ENCODE peak calls at places on chromosomes 4 and X, in five cellular contexts. P, I, C, R and F are unnamed samples. For H3K36me3, the result is how much of the 10 kb centered on the place peaks cover.

GRCh38 chr4:186999676-187000075 is 276.0 kb upstream of the FAT1 start:
- DNase-seq in P (no peak), R (no peak), I (no peak), C (no peak), F (no peak)

GRCh38 chr4:118765399-118765798 is 70.5 kb downstream of the SEC24D start:
- DNase-seq in R (no peak), C (no peak), P (no peak), I (no peak), F (no peak)

GRCh38 chrX:19174401-19175025 is 52.2 kb upstream of the ADGRG2 start:
- DNase-seq in P (no peak), R (no peak), C (no peak), I (no peak), F (no peak)

GRCh38 chr4:88621763-88622327 is 29.6 kb downstream of the HERC3 start:
- DNase-seq in P (no peak), R (no peak), C (no peak), I (no peak), F (no peak)

GRCh38 chr4:22500831-22501714 is 14.8 kb downstream of the ADGRA3 start:
- DNase-seq in I (no peak), R (no peak), C (no peak), P (peak), F (peak)

GRCh38 chr4:29052266-29052665 is 1667.9 kb upstream of the PCDH7 start:
- DNase-seq in I (no peak), P (no peak), R (no peak), C (no peak), F (no peak)

GRCh38 chrX:101785142-101785541 is 125.5 kb upstream of the ARMCX2 start:
- DNase-seq in I (no peak), P (no peak), C (no peak), R (no peak), F (no peak)

GRCh38 chrX:118839334-118839958 is 15.8 kb downstream of the ZCCHC12 start:
- DNase-seq in P (peak), C (peak), I (peak), R (peak), F (peak)

GRCh38 chr4:170272959-170273358 is 183.2 kb upstream of the AADAT start:
- DNase-seq in P (no peak), I (no peak), R (no peak), C (no peak), F (no peak)

GRCh38 chrX:149504226-149504914 is 736 bp downstream of the IDS start:
- DNase-seq in R (peak), I (no peak), C (no peak), P (peak), F (no peak)

GRCh38 chrX:10666102-10666501 is 45.7 kb upstream of the MID1 start:
- DNase-seq in I (no peak), P (no peak), R (no peak), C (no peak), F (no peak)

GRCh38 chr4:174853629-174854028 is 24.6 kb upstream of the GLRA3 start:
- DNase-seq in P (no peak), I (no peak), R (peak), C (no peak), F (no peak)

GRCh38 chr4:75653845-75654503 is 19.2 kb downstream of the G3BP2 start:
- DNase-seq in R (peak), I (no peak), P (no peak), C (no peak), F (no peak)

GRCh38 chr4:7060346-7061150 is 7.3 kb downstream of the GRPEL1 start:
- DNase-seq in I (no peak), C (no peak), R (no peak), P (no peak), F (no peak)
- H3K36me3 ChIP-seq in I (half or more), C (under half), R (half or more), P (half or more), F (under half)

GRCh38 chr4:2604614-2605013 is 68.2 kb downstream of the FAM193A start:
- DNase-seq in I (no peak), C (no peak), P (no peak), R (no peak), F (no peak)

GRCh38 chr4:2600878-2601277 is 64.4 kb downstream of the FAM193A start:
- DNase-seq in R (no peak), C (no peak), P (no peak), I (no peak), F (no peak)

GRCh38 chr4:2596153-2596552 is 59.7 kb downstream of the FAM193A start:
- DNase-seq in R (no peak), C (no peak), P (no peak), I (no peak), F (peak)

GRCh38 chr4:2595436-2595835 is 59.0 kb downstream of the FAM193A start:
- DNase-seq in C (no peak), R (peak), I (no peak), P (no peak), F (no peak)

DNA sequence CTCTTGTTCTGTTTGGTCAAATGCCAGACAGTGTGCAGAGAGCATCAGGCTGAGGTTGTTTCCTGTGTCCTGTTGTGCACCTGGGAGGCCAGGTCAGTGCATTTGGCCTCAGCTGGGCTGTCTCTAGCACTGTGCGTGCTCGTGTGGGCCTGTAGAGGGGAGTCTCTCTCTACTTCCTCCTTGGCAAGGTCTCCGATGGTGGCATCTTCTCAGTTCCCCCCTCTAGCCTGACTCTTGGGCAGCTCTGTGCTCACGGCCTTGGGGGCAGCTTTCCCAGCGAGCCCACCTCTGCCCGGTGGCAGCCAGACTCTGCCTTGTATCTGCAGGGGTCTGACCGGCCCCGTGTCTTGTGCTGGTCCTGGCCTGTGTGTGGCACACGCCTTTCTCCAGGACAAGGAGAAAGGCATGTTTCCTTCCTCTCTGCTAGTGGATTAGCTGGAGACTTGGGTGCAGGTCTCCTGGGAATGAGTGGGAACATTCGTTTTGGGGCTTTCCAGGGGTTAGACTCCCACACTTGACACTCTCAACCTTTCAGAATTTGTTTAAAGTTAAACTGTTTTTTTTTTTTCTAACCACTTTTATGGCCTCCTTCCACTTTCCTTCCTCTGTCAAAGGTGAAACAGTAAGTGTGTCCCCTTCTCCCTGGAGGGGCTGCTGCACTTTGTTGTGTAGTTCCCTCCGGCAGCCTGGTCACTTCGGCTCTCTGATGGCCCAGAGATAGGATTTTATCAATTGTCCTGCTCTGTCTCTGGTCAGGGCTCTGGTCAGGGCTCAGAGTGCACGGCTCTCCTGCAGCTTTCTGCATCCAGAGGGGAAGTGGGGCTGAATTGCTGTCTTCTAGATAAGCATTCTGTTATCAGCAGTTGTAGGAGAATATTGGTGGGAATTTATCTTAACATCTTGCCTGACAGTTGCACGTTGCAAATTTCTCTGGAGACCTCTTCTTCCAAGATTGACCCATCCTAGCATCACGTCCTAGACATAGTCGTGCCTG is 62.5 kb downstream of the FAM193A start:
- DNase-seq in R (peak), I (no peak), P (peak), C (no peak), F (no peak)
- TF ChIP-seq CTCF in R (no peak), I (no peak), P (no peak), C (no peak), F (no peak)

GRCh38 chr4:74000301-74000700 is 1.8 kb upstream of the CXCL5 start:
- DNase-seq in P (no peak), C (no peak), I (no peak), R (no peak), F (no peak)

GRCh38 chr4:73998040-73999011 is at the start of gene CXCL5:
- DNase-seq in R (no peak), C (no peak), P (no peak), I (peak), F (no peak)
- H3K4me3 ChIP-seq in R (no peak), C (peak), P (peak), I (peak), F (no peak)

GRCh38 chr4:173332963-173333657 is 1.0 kb downstream of the HMGB2 start:
- DNase-seq in I (no peak), C (no peak), P (no peak), R (no peak), F (peak)
- H3K36me3 ChIP-seq in I (under half), C (under half), P (under half), R (under half), F (under half)

GRCh38 chrX:16459008-16459407 is 190.9 kb upstream of the S100G start:
- DNase-seq in C (no peak), R (no peak), P (no peak), I (no peak), F (no peak)
- TF ChIP-seq CTCF in C (no peak), R (no peak), P (no peak), I (no peak), F (no peak)

DNA sequence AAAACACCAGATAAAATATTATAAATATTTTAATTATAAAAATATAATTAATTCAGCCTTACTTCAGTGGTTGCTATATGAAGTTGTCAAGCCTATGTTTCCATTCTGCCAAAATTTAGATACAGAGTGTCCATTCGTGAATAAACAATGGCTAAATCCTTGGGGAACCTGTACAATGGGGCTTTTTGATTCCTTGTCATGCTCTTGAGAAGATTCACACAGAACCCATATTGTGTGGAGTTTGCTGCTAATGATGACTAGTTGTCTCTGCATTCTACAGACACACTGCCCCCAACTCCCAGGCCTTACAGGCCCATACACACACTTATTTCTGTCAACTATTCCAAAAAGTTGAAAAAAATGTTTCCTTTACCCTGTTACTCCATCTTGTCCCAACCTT is 33.4 kb upstream of the MAGEC2 start:
- DNase-seq in C (no peak), I (no peak), R (no peak), P (no peak), F (no peak)
- H3K4me3 ChIP-seq in C (no peak), I (no peak), R (no peak), P (no peak), F (no peak)

DNA sequence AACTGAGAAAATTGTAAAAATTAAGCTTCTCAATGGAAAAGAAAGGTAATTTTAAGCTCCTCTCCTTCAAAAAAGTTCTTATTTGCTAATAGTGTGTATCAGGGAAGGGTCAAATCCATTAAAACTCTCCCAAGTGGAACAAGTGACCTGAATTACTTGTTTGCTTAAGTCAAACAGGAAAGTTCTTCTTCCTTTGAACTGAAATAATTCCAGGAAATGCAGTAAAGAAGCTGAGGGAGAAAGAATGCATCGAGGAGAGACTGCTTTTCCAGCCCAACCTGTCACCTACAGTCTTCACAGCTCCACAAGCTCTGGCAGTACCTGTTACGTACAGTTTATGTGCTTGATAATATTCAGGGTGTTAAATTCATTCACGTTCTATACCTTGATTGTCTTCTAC is 131.1 kb downstream of the KLHL8 start:
- DNase-seq in P (no peak), R (no peak), I (no peak), C (no peak), F (no peak)
- H3K36me3 ChIP-seq in P (under half), R (under half), I (under half), C (under half), F (under half)